ENCODE peak calls at places on chromosomes 7 and 10, in seven cellular contexts. K is heart left ventricle; Z is stimulated activated CD4-positive, alpha-beta T cell treated with anti-CD3 and anti-CD28 coated beads, TNF-alpha, amount 100 ng/mL, for 48 hours; S is DMS79; R is NCI-H1436; J is cardiac muscle cell; L is aorta. O is an unnamed sample.

GRCh38 chr7:4939971-4940720 is 18.8 kb downstream of the MMD2 start:
- DNase-seq in J (no peak), R (no peak), K (no peak), L (no peak), S (no peak), Z (no peak), O (no peak)

GRCh38 chr10:103752680-103753248 is 102.6 kb downstream of the SH3PXD2A start:
- DNase-seq in R (no peak), Z (no peak), J (no peak), S (no peak), L (no peak), K (no peak), O (no peak)

GRCh38 chr7:142790056-142790455 is 19.3 kb downstream of the PRSS2 start:
- DNase-seq in R (no peak), S (no peak), Z (no peak), K (no peak), L (no peak), J (no peak), O (no peak)

GRCh38 chr10:102479651-102480050 is 22.9 kb downstream of the ACTR1A start:
- DNase-seq in K (no peak), R (no peak), S (no peak), J (no peak), Z (no peak), L (peak; percentile 26), O (no peak)

GRCh38 chr7:158302274-158303070 is 285.2 kb downstream of the PTPRN2 start:
- DNase-seq in S (no peak), R (no peak), J (no peak), Z (no peak), L (no peak), K (no peak), O (no peak)

GRCh38 chr7:122626785-122627184 is 72.1 kb downstream of the RNF133 start:
- DNase-seq in K (no peak), S (no peak), L (no peak), R (no peak), Z (no peak), J (no peak), O (peak; percentile 63)

GRCh38 chr10:125006921-125007391 is 65.0 kb downstream of the ZRANB1 start:
- DNase-seq in Z (no peak), L (peak; percentile 35), J (no peak), K (no peak), R (no peak), S (no peak), O (no peak)

GRCh38 chr7:96667026-96667425 is 42.6 kb downstream of the SEM1 start:
- DNase-seq in S (no peak), R (no peak), J (no peak), K (no peak), Z (no peak), L (no peak), O (peak; percentile 66)

GRCh38 chr10:46328853-46329689 is 42.3 kb downstream of the ANTXRL start:
- DNase-seq in K (no peak), R (no peak), J (no peak), L (no peak), Z (no peak), S (no peak), O (no peak)

GRCh38 chr10:125878957-125879835 is 1.9 kb downstream of the DHX32 start:
- DNase-seq in L (no peak), J (no peak), Z (no peak), K (no peak), R (no peak), S (no peak), O (peak; percentile 98)

GRCh38 chr7:31465285-31465684 is 48.6 kb upstream of the ITPRID1 start:
- DNase-seq in J (no peak), R (no peak), Z (no peak), S (no peak), L (peak; percentile 43), K (no peak), O (no peak)

GRCh38 chr10:86354761-86355540 is 11.6 kb downstream of the GRID1 start:
- DNase-seq in S (no peak), R (no peak), J (no peak), L (peak; percentile 48), K (no peak), Z (no peak), O (no peak)

GRCh38 chr10:88881335-88881734 is 1.3 kb downstream of the STAMBPL1 start:
- DNase-seq in S (no peak), Z (no peak), L (no peak), R (no peak), J (no peak), K (no peak), O (no peak)

GRCh38 chr7:77657427-77658331 is 38.6 kb upstream of the RSBN1L start:
- DNase-seq in K (no peak), S (peak; percentile 17), Z (no peak), J (peak; percentile 57), R (peak; percentile 23), L (no peak), O (peak; percentile 65)

GRCh38 chr7:55065511-55066229 is 46.9 kb downstream of the EGFR start:
- DNase-seq in L (no peak), R (no peak), S (no peak), J (peak; percentile 53), K (no peak), Z (no peak), O (peak; percentile 95)

GRCh38 chr7:12549106-12549505 is 21.4 kb upstream of the SCIN start:
- DNase-seq in K (no peak), S (no peak), R (no peak), J (no peak), Z (no peak), L (no peak), O (peak; percentile 89)

GRCh38 chr7:44808914-44809393 is 12.5 kb downstream of the PPIA start:
- DNase-seq in J (no peak), R (no peak), L (no peak), S (no peak), K (no peak), Z (no peak), O (no peak)

GRCh38 chr10:102230861-102231356 is 4.8 kb downstream of the ELOVL3 start:
- DNase-seq in J (peak; percentile 45), L (peak; percentile 50), R (peak; percentile 7), Z (no peak), K (peak; percentile 24), S (no peak), O (no peak)

GRCh38 chr7:149422914-149423285 is 38.0 kb downstream of the ZNF777 start:
- DNase-seq in K (peak; percentile 32), L (no peak), R (no peak), S (no peak), Z (no peak), J (no peak), O (no peak)

GRCh38 chr10:103699611-103700435 is 155.6 kb downstream of the SH3PXD2A start:
- DNase-seq in J (no peak), L (no peak), R (no peak), K (no peak), Z (no peak), S (no peak), O (no peak)

GRCh38 chr7:137169282-137169698 is 174.2 kb downstream of the PTN start:
- DNase-seq in Z (no peak), S (peak; percentile 93), L (no peak), J (peak; percentile 86), K (peak; percentile 50), R (peak; percentile 59), O (peak; percentile 64)

GRCh38 chr7:518630-519428 is 817 bp downstream of the PDGFA start:
- DNase-seq in J (peak; percentile 88), S (peak; percentile 29), R (peak; percentile 28), Z (no peak), K (peak; percentile 90), L (peak; percentile 91), O (peak; percentile 36)

GRCh38 chr7:50588937-50589336 is 23.7 kb upstream of the DDC start:
- DNase-seq in R (no peak), J (no peak), S (no peak), K (no peak), Z (no peak), L (no peak), O (no peak)

GRCh38 chr10:78049861-78050260 is 16.2 kb downstream of the RPS24 start:
- DNase-seq in J (no peak), K (no peak), Z (no peak), R (no peak), S (no peak), L (no peak), O (no peak)

GRCh38 chr10:24288581-24288980 is 79.6 kb downstream of the KIAA1217 start:
- DNase-seq in Z (no peak), R (no peak), L (no peak), K (no peak), J (no peak), S (no peak), O (no peak)

GRCh38 chr7:1567893-1568292 is 1.9 kb downstream of the PSMG3 start:
- DNase-seq in J (no peak), R (no peak), Z (no peak), S (peak; percentile 69), L (no peak), K (no peak), O (peak; percentile 90)

O was measured in renal cortical epithelial cell.